ENCODE peak calls at places on chromosomes 4 and X, in ten cellular contexts. M, Y, F, O, L, X, Z, I, R and V are unnamed samples.
A peak's percentile ranks its signal among the peaks of the same experiment; 100 is the strongest.

GRCh38 chr4:7734651-7735260 is 204.9 kb downstream of the AFAP1 start:
- ATAC-seq in L (no peak), Z (no peak), R (no peak), I (no peak), O (no peak), Y (no peak), M (no peak), F (peak; percentile 18), X (peak; percentile 21), V (no peak)

GRCh38 chr4:73404042-73404441 is at the start of gene ALB:
- ATAC-seq in M (no peak), Z (no peak), Y (no peak), X (no peak), O (no peak), R (no peak), I (no peak), L (no peak), F (no peak), V (no peak)

GRCh38 chrX:24395775-24396174 is 35.3 kb downstream of the SUPT20HL1 start:
- ATAC-seq in R (peak; percentile 78), O (peak; percentile 83), F (peak; percentile 90), L (peak; percentile 52), M (peak; percentile 89), X (peak; percentile 81), I (peak; percentile 93), Y (peak; percentile 85), Z (no peak), V (peak; percentile 74)

GRCh38 chr4:81607947-81608346 is 136.2 kb upstream of the RASGEF1B start:
- ATAC-seq in M (no peak), O (no peak), X (no peak), R (no peak), Z (no peak), F (peak; percentile 77), L (no peak), I (no peak), Y (no peak), V (peak; percentile 80)

GRCh38 chrX:105150557-105150956 is 69.9 kb downstream of the TEX13A start:
- ATAC-seq in M (no peak), R (no peak), F (no peak), Y (no peak), L (no peak), O (no peak), X (no peak), Z (no peak), I (no peak), V (no peak)

GRCh38 chrX:9595131-9595530 is 130.3 kb downstream of the TBL1X start:
- ATAC-seq in F (no peak), L (no peak), X (no peak), O (no peak), M (no peak), Z (no peak), Y (no peak), I (peak; percentile 51), R (no peak), V (no peak)

GRCh38 chr4:87499415-87500106 is 29.6 kb downstream of the SPARCL1 start:
- ATAC-seq in Z (peak; percentile 65), F (no peak), Y (no peak), M (peak; percentile 39), R (no peak), O (no peak), I (no peak), L (no peak), X (no peak), V (no peak)

GRCh38 chrX:114675365-114675764 is 91.5 kb downstream of the HTR2C start:
- ATAC-seq in Z (no peak), Y (no peak), L (no peak), O (no peak), F (no peak), M (no peak), R (no peak), X (no peak), I (no peak), V (no peak)

GRCh38 chr4:135385830-135386581 is 1184.4 kb upstream of the PABPC4L start:
- ATAC-seq in Z (no peak), O (no peak), I (no peak), F (no peak), Y (no peak), R (no peak), X (no peak), M (no peak), L (no peak), V (no peak)

GRCh38 chr4:53591372-53591892 is at the start of gene LNX1:
- ATAC-seq in R (no peak), Z (no peak), Y (no peak), F (peak; percentile 85), X (no peak), L (no peak), I (no peak), M (no peak), O (no peak), V (peak; percentile 88)

GRCh38 chrX:30657542-30658238 is 4.5 kb downstream of the GK start:
- ATAC-seq in Y (no peak), X (no peak), L (peak; percentile 33), M (peak; percentile 14), R (no peak), I (no peak), Z (no peak), F (peak; percentile 12), O (no peak), V (peak; percentile 58)

GRCh38 chr4:139177888-139178609 is 1.0 kb upstream of the ELF2 start:
- ATAC-seq in Z (peak; percentile 89), F (peak; percentile 85), Y (peak; percentile 72), R (peak; percentile 87), X (peak; percentile 89), M (peak; percentile 81), I (peak; percentile 78), O (peak; percentile 88), L (peak; percentile 82), V (peak; percentile 90)

GRCh38 chr4:82865592-82865991 is 25.4 kb downstream of the SEC31A start:
- ATAC-seq in O (no peak), R (no peak), F (peak; percentile 62), Z (no peak), L (peak; percentile 57), M (peak; percentile 77), I (peak; percentile 91), Y (peak; percentile 36), X (peak; percentile 80), V (peak; percentile 89)

GRCh38 chrX:9312922-9313867 is 151.7 kb upstream of the TBL1X start:
- ATAC-seq in R (no peak), F (peak; percentile 87), L (peak; percentile 86), Z (no peak), X (no peak), Y (peak; percentile 84), I (no peak), M (peak; percentile 89), O (no peak), V (peak; percentile 79)

GRCh38 chr4:87461281-87461700 is 38.9 kb downstream of the NUDT9 start:
- ATAC-seq in X (no peak), M (no peak), Z (no peak), L (no peak), R (no peak), Y (no peak), F (peak; percentile 40), O (no peak), I (peak; percentile 56), V (peak; percentile 55)

GRCh38 chrX:136191171-136191570 is 43.8 kb downstream of the FHL1 start:
- ATAC-seq in R (peak; percentile 35), M (no peak), L (no peak), O (peak; percentile 33), I (no peak), Z (no peak), X (peak; percentile 53), F (no peak), Y (no peak), V (no peak)

GRCh38 chr4:70984587-70984986 is 8.9 kb upstream of the DCK start:
- ATAC-seq in M (no peak), Y (peak; percentile 58), X (no peak), F (no peak), R (no peak), L (no peak), I (no peak), O (no peak), Z (no peak), V (no peak)

GRCh38 chrX:25178555-25178954 is 162.8 kb upstream of the ARX start:
- ATAC-seq in Z (no peak), X (no peak), I (no peak), M (no peak), R (no peak), Y (no peak), L (no peak), F (no peak), O (no peak), V (no peak)

GRCh38 chr4:75654905-75655304 is 18.3 kb downstream of the G3BP2 start:
- ATAC-seq in Z (no peak), F (no peak), L (peak; percentile 51), Y (peak; percentile 60), O (no peak), X (no peak), M (peak; percentile 45), R (no peak), I (no peak), V (no peak)

GRCh38 chr4:187232201-187232600 is 508.5 kb upstream of the FAT1 start:
- ATAC-seq in I (no peak), X (no peak), M (no peak), O (no peak), R (no peak), F (no peak), Y (no peak), Z (no peak), L (no peak), V (no peak)

GRCh38 chr4:7798215-7798995 is 141.3 kb downstream of the AFAP1 start:
- ATAC-seq in X (no peak), Y (no peak), O (no peak), M (no peak), R (no peak), L (no peak), F (no peak), I (no peak), Z (no peak), V (no peak)

GRCh38 chr4:24949970-24950369 is 37.1 kb upstream of the CCDC149 start:
- ATAC-seq in F (no peak), I (no peak), M (no peak), L (no peak), Y (no peak), R (peak; percentile 46), O (peak; percentile 86), Z (no peak), X (peak; percentile 44), V (no peak)

GRCh38 chr4:17336524-17336941 is 175.4 kb downstream of the QDPR start:
- ATAC-seq in Y (peak; percentile 96), I (no peak), L (peak; percentile 94), M (peak; percentile 93), O (no peak), R (peak; percentile 60), F (peak; percentile 74), X (peak; percentile 92), Z (peak; percentile 55), V (peak; percentile 85)

GRCh38 chr4:7389719-7390118 is 45.0 kb downstream of the PSAPL1 start:
- ATAC-seq in R (no peak), I (no peak), F (no peak), Z (no peak), O (no peak), X (no peak), M (no peak), Y (no peak), L (no peak), V (no peak)

GRCh38 chrX:154486396-154487207 is at the start of gene UBL4A:
- ATAC-seq in I (peak; percentile 43), F (peak; percentile 58), L (peak; percentile 30), R (peak; percentile 62), X (peak; percentile 40), O (peak; percentile 35), Z (peak; percentile 57), Y (peak; percentile 38), M (peak; percentile 24), V (peak; percentile 35)